ENCODE peak calls at places on chromosomes 12 and 14, in nine cellular contexts. V is GM12865, C is HL-60, F is Caco-2, R is AG04450, D is SK-N-SH, B is fibroblast of lung, U is keratinocyte, I is WERI-Rb-1. W is an unnamed sample.

GRCh38 chr12:27333311-27334009 is 824 bp downstream of the BMAL2 start:
- DNase-seq in V (peak), C (peak), F (peak), R (no peak), D (peak), B (no peak), U (no peak), I (peak), W (no peak)

GRCh38 chr14:103518416-103519042 is 4.1 kb downstream of the CKB start:
- DNase-seq in V (peak), C (peak), F (peak), R (no peak), D (peak), B (no peak), U (no peak), I (peak), W (no peak)

GRCh38 chr14:49586673-49587460 is 687 bp upstream of the RPS29 start:
- DNase-seq in V (peak), C (peak), F (peak), R (no peak), D (peak), B (peak), U (no peak), I (peak), W (peak)

GRCh38 chr12:114888928-114889327 is 205.0 kb upstream of the TBX3 start:
- DNase-seq in V (no peak), C (no peak), F (no peak), R (no peak), D (no peak), B (no peak), U (no peak), I (no peak), W (no peak)

GRCh38 chr12:22066235-22066765 is 20.3 kb downstream of the CMAS start:
- DNase-seq in V (no peak), C (no peak), F (no peak), R (no peak), D (no peak), B (no peak), U (no peak), I (no peak), W (no peak)

GRCh38 chr12:29153231-29153630 is 4.2 kb downstream of the FAR2 start:
- DNase-seq in V (peak), C (peak), F (no peak), R (no peak), D (no peak), B (no peak), U (no peak), I (no peak), W (no peak)

GRCh38 chr14:61547186-61548121 is 147.9 kb upstream of the HIF1A start:
- DNase-seq in V (no peak), C (no peak), F (no peak), R (no peak), D (no peak), B (peak), U (no peak), I (no peak), W (no peak)

GRCh38 chr12:117514016-117514415 is 152.6 kb upstream of the NOS1 start:
- DNase-seq in V (no peak), C (no peak), F (no peak), R (no peak), D (no peak), B (no peak), U (no peak), I (no peak), W (no peak)

GRCh38 chr14:25056688-25057078 is 6.7 kb upstream of the STXBP6 start:
- DNase-seq in V (no peak), C (no peak), F (no peak), R (no peak), D (no peak), B (peak), U (no peak), I (no peak), W (no peak)

GRCh38 chr12:39502657-39503056 is 59.7 kb upstream of the KIF21A start:
- DNase-seq in V (no peak), C (no peak), F (no peak), R (no peak), D (no peak), B (no peak), U (no peak), I (no peak), W (no peak)

GRCh38 chr12:29398495-29398894 is 17.5 kb upstream of the ERGIC2 start:
- DNase-seq in V (peak), C (no peak), F (no peak), R (no peak), D (no peak), B (no peak), U (no peak), I (no peak), W (no peak)

GRCh38 chr12:98146043-98146442 is 369.3 kb upstream of the TMPO start:
- DNase-seq in V (peak), C (no peak), F (no peak), R (no peak), D (no peak), B (no peak), U (no peak), I (no peak), W (no peak)

GRCh38 chr14:69048456-69048855 is 69.4 kb upstream of the ACTN1 start:
- DNase-seq in V (peak), C (no peak), F (no peak), R (no peak), D (no peak), B (peak), U (no peak), I (no peak), W (no peak)

DNA sequence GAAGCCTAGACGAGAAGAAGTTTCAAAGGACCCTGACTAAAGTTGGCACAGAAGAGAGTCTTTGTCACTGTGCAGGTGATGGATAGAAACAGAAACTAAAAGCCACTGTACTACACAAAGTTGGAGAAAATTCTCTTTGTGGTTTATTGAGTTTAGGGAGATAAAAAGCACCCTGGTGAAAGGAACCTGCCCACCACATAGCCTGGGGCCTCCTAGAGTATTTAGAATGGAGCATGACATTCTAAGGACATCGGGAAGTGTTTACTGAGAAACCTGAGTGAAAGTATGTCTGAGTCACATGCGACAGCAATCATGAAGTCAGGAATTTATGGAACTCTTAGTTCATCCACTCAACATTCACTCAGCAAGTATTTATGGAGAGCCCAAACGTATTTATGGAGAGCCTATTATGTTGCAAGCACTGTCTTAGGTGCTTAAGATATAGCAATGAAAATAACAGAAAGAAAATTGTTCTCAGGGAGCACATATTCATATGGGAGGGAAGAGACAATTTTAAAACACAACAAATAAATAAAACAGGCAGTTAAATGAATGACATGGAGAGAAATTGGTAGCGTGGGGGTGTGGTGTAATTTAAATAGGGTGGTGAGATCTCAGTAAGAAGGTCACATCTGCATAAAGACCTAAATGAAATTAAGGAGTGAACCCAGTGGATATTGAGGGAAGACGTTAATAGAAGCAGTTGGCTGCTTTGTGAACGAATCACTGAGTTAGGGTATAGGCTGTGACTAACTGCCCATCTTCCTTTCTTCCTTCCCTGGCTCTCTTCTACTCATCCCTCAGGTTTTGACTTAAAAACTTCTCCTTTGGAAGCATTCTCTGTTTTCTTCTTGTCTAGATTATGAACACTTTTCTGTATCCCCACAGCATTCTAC is 65.0 kb downstream of the BTG1 start:
- DNase-seq in V (peak), C (no peak), F (peak), R (no peak), D (no peak), B (peak), U (peak), I (no peak), W (peak)
- H3K4me3 ChIP-seq in V (no peak), C (no peak), F (no peak), R (no peak), D (no peak), B (no peak), U (peak), I (no peak), W (no peak)

DNA sequence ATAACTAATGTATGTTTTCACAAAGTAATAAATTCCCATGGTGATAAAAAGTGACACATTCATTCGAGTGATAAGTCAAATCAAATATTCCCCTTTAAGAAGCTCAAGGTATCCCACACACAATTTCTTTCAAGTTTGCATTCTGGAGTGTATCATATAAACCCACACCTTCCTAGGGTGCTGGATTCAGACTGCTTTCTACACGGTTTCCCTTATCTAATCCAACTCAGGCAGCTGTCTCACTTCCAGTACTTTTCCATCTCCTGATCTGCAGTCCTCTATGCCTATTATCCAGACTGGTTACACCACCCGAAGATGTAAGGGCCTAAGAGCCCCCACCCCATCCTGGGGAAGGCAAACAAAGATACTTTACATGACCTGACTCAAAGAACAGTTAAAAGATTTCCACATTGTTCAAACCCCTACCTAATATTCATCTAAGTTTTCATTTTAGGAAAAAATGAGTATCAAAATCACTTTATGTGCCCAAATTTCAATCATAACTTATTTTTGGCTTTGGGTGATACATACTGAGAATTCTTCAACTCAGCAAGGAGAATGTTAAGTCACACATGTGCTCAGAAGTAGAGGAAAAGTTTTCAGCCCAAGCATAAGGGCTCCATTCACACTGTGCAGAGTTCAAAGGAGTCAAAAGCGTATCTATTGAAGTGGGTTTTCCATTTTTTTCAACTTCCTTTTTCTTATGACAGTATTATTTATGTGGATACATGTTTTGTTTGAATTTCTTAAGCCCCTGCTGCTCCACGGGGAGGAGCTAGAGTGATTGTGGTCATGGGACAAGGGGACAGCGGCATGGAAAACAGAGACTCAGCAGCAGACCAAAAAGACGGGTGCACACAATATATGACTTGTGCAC is 41.8 kb downstream of the CORO1C start:
- DNase-seq in V (peak), C (peak), F (no peak), R (no peak), D (no peak), B (peak), U (no peak), I (no peak), W (no peak)
- TF ChIP-seq CTCF in V (no peak), C (no peak), F (no peak), R (no peak), D (peak), B (no peak), U (no peak), I (no peak), W (no peak)

GRCh38 chr12:41917181-41917580 is 227.5 kb downstream of the GXYLT1 start:
- DNase-seq in V (no peak), C (no peak), F (no peak), R (no peak), D (no peak), B (no peak), U (no peak), I (no peak), W (no peak)

GRCh38 chr12:41919526-41920305 is 225.0 kb downstream of the GXYLT1 start:
- DNase-seq in V (no peak), C (no peak), F (no peak), R (no peak), D (peak), B (no peak), U (no peak), I (no peak), W (no peak)

GRCh38 chr12:41923351-41923750 is 221.3 kb downstream of the GXYLT1 start:
- DNase-seq in V (no peak), C (no peak), F (no peak), R (no peak), D (no peak), B (no peak), U (no peak), I (no peak), W (no peak)

GRCh38 chr12:41919025-41919424 is 225.6 kb downstream of the GXYLT1 start:
- DNase-seq in V (no peak), C (no peak), F (no peak), R (no peak), D (no peak), B (no peak), U (no peak), I (no peak), W (no peak)

DNA sequence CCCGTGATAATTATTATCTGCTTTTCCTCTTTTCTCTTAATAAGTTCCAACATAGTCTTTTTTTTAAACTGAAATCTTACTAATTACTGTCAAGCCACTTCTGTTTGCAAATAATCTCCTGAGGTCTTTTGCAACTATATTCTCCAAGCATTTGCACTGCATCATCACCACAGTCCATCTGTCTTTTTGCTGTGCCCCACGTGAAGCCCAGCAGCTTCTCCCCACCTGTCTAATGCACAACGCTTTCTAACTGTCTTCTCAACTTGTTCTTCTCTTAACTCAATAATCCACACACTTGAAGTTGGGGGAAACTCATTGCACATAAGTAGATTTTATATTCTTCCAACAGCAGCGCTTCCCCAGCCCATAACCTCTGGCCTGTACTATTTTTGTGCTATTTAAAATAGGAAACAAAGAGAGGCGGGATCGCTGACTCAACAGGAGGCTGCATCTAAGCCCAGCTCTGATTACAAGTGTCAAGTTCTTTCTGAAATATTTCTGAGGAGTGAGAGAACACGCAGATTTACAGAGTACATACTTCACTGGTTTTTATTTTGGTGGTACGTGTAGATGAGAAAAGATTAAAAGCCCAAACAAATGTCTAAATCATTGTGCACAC is 226.7 kb downstream of the GXYLT1 start:
- DNase-seq in V (no peak), C (no peak), F (no peak), R (no peak), D (no peak), B (peak), U (no peak), I (peak), W (no peak)
- H3K4me3 ChIP-seq in V (no peak), C (no peak), F (no peak), R (no peak), D (no peak), B (no peak), U (no peak), I (peak), W (no peak)

DNA sequence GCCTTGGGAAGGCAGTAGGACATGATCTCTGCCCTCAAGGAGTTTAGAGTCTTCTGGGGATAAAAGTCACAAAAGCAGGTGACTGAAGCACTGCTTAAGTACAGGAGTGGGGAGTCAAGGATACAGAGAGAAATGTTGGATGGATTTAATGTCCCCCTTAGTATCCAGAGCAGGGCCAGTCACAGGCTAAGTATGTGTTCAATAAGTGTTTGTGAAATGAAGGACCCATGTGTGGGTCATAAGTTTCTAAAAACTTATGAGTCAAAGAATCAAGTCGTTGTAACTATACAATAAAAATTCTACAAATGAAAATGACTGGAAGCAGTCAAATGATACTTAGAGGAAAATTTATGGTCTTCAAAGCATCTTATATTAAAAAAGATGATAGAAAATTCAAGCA is 25.1 kb downstream of the KRT80 start:
- DNase-seq in V (no peak), C (no peak), F (no peak), R (no peak), D (no peak), B (no peak), U (no peak), I (no peak), W (no peak)
- TF ChIP-seq CTCF in V (no peak), C (no peak), F (no peak), R (no peak), D (no peak), B (no peak), U (no peak), I (no peak), W (no peak)

DNA sequence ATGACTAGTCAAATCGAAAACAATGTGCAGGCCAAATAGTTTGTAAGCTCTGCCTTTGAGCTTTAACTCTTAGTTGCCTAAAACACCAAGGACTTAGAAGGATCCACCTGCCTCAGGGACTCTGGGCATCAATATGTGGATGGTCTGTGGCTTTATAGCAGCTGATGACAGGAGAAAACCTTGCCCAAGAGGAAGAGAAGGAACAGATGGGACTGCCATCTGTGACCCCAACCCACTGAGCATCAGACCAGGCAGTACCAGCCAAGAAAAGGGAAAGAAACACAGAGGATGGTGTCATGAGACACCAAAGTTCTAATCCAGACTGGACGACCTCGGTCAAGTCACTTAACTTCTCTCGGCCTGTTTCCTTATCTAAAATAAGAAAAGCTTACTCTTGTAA is 12.7 kb downstream of the TGFB3 start:
- DNase-seq in V (no peak), C (no peak), F (no peak), R (no peak), D (no peak), B (no peak), U (no peak), I (no peak), W (no peak)
- H3K4me3 ChIP-seq in V (no peak), C (no peak), F (no peak), R (no peak), D (no peak), B (no peak), U (no peak), I (no peak), W (no peak)

DNA sequence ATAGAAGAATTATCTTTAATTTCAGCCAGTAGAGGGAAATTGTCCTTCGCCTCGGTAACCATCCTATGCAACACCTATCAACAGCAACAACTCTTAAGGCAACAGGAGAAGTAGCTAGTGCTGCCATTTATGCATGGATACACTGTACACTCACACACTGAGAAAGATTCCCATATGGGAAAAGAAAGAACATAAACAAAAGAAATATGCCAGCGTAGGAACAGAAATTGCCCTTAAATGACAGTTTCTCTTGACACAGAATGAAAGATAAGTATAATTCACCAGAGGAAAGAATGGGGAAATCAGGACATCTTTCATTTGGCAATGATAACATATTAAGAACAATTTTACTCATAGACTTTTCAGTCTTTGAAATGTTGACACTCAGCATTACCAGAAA is 466.9 kb downstream of the BCAT1 start:
- DNase-seq in V (no peak), C (no peak), F (no peak), R (no peak), D (no peak), B (no peak), U (no peak), I (no peak), W (no peak)
- TF ChIP-seq CTCF in V (no peak), C (no peak), F (no peak), R (no peak), D (no peak), B (no peak), U (no peak), I (no peak), W (no peak)

GRCh38 chr12:70627677-70628076 is 9.6 kb downstream of the PTPRB start:
- DNase-seq in V (no peak), C (no peak), F (no peak), R (no peak), D (no peak), B (no peak), U (no peak), I (no peak), W (no peak)
- H3K4me3 ChIP-seq in V (no peak), C (no peak), F (no peak), R (no peak), D (no peak), B (peak), U (no peak), I (no peak), W (no peak)

DNA sequence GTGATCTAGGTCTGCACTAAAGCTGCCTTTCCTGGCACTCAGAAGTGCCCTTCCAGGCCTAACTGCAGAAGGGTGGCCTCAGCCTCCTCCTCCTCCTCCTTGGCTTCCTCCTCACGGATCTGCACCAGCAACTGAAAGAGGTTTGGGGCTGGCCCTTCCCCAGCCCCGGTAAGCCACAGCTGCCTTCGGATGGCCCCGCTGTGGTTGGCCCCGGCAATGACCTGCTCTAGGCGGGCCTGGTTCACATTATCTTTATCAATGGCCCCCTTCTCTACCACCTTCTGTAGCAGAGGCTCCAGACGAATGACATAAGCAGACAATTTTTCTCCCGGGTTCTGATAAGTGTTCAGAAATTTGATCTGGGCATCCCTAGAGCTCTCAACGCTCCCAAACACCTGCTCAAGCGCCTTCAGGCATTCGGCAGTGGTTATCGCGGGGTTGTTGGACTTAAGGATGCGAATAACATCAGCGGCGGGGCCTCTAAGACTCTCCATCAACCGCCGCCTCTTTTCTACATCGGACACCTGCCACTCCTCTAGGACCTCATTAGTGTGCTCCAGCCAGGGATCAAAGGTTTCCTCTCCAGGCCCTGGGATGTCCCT is 1.5 kb downstream of the PNMA1 start:
- DNase-seq in V (peak), C (no peak), F (no peak), R (no peak), D (peak), B (peak), U (no peak), I (no peak), W (no peak)
- TF ChIP-seq CTCF in V (no peak), C (no peak), F (no peak), R (no peak), D (no peak), B (no peak), U (no peak), I (no peak), W (no peak)